ENCODE peak calls at places on chromosomes 2 and 18, in six cellular contexts. One of them, this sample, is unnamed.

GRCh38 chr2:168244318-168244717 is 3.1 kb downstream of the STK39 start:
- DNase-seq in IMR-90: no peak
- DNase-seq in astrocyte of the cerebellum: no peak
- DNase-seq in heart right ventricle: no peak
- DNase-seq in kidney: no peak
- DNase-seq in BE2C: no peak
- DNase-seq in this sample: no peak

GRCh38 chr18:10053861-10054260 is 140.0 kb downstream of the VAPA start:
- DNase-seq in kidney: no peak
- DNase-seq in astrocyte of the cerebellum: no peak
- DNase-seq in heart right ventricle: no peak
- DNase-seq in BE2C: no peak
- DNase-seq in IMR-90: no peak
- DNase-seq in this sample: no peak

GRCh38 chr2:137333386-137333972 is 568.1 kb downstream of the THSD7B start:
- DNase-seq in astrocyte of the cerebellum: no peak
- DNase-seq in heart right ventricle: no peak
- DNase-seq in BE2C: no peak
- DNase-seq in IMR-90: no peak
- DNase-seq in kidney: no peak
- DNase-seq in this sample: peak

GRCh38 chr2:19178175-19178574 is 180.2 kb downstream of the OSR1 start:
- DNase-seq in BE2C: no peak
- DNase-seq in IMR-90: peak
- DNase-seq in astrocyte of the cerebellum: no peak
- DNase-seq in heart right ventricle: no peak
- DNase-seq in kidney: no peak
- DNase-seq in this sample: no peak

GRCh38 chr18:47893939-47894699 is 36.3 kb downstream of the SMAD2 start:
- DNase-seq in heart right ventricle: no peak
- DNase-seq in BE2C: no peak
- DNase-seq in kidney: no peak
- DNase-seq in IMR-90: peak
- DNase-seq in astrocyte of the cerebellum: no peak
- DNase-seq in this sample: no peak

GRCh38 chr18:50277935-50278334 is 3.4 kb downstream of the MBD1 start:
- DNase-seq in heart right ventricle: no peak
- DNase-seq in BE2C: no peak
- DNase-seq in IMR-90: peak
- DNase-seq in astrocyte of the cerebellum: no peak
- DNase-seq in kidney: no peak
- DNase-seq in this sample: no peak

GRCh38 chr2:37653805-37654378 is 17.6 kb downstream of the CDC42EP3 start:
- DNase-seq in kidney: peak
- DNase-seq in heart right ventricle: peak
- DNase-seq in astrocyte of the cerebellum: no peak
- DNase-seq in IMR-90: no peak
- DNase-seq in BE2C: no peak
- DNase-seq in this sample: no peak

GRCh38 chr2:100038019-100038418 is 104.4 kb downstream of the AFF3 start:
- DNase-seq in heart right ventricle: no peak
- DNase-seq in IMR-90: no peak
- DNase-seq in kidney: no peak
- DNase-seq in astrocyte of the cerebellum: no peak
- DNase-seq in BE2C: no peak
- DNase-seq in this sample: no peak

GRCh38 chr2:215832791-215833190 is 180.6 kb downstream of the MREG start:
- DNase-seq in BE2C: no peak
- DNase-seq in kidney: no peak
- DNase-seq in heart right ventricle: no peak
- DNase-seq in IMR-90: no peak
- DNase-seq in astrocyte of the cerebellum: no peak
- DNase-seq in this sample: no peak

GRCh38 chr2:224777563-224777939 is 61.4 kb upstream of the CCDC195 start:
- DNase-seq in IMR-90: peak
- DNase-seq in heart right ventricle: no peak
- DNase-seq in kidney: no peak
- DNase-seq in BE2C: no peak
- DNase-seq in astrocyte of the cerebellum: no peak
- DNase-seq in this sample: no peak

GRCh38 chr2:73971722-73972121 is 13.0 kb upstream of the TET3 start:
- DNase-seq in heart right ventricle: no peak
- DNase-seq in kidney: no peak
- DNase-seq in IMR-90: no peak
- DNase-seq in astrocyte of the cerebellum: no peak
- DNase-seq in BE2C: no peak
- DNase-seq in this sample: peak

GRCh38 chr2:133655565-133656113 is 87.4 kb upstream of the NCKAP5 start:
- DNase-seq in heart right ventricle: no peak
- DNase-seq in kidney: no peak
- DNase-seq in BE2C: no peak
- DNase-seq in IMR-90: no peak
- DNase-seq in astrocyte of the cerebellum: no peak
- DNase-seq in this sample: no peak

GRCh38 chr2:13751955-13752354 is 880.6 kb upstream of the LRATD1 start:
- DNase-seq in heart right ventricle: no peak
- DNase-seq in BE2C: no peak
- DNase-seq in kidney: no peak
- DNase-seq in IMR-90: no peak
- DNase-seq in astrocyte of the cerebellum: no peak
- DNase-seq in this sample: no peak

GRCh38 chr2:18387479-18388206 is 172.8 kb downstream of the RDH14 start:
- DNase-seq in kidney: no peak
- DNase-seq in astrocyte of the cerebellum: peak
- DNase-seq in heart right ventricle: peak
- DNase-seq in BE2C: peak
- DNase-seq in IMR-90: peak
- DNase-seq in this sample: peak

GRCh38 chr2:54256091-54256694 is at the start of gene TSPYL6:
- DNase-seq in IMR-90: no peak
- DNase-seq in BE2C: no peak
- DNase-seq in heart right ventricle: no peak
- DNase-seq in astrocyte of the cerebellum: no peak
- DNase-seq in kidney: no peak
- DNase-seq in this sample: no peak

GRCh38 chr2:47070920-47071824 is 83.9 kb downstream of the STPG4 start:
- DNase-seq in IMR-90: peak
- DNase-seq in kidney: peak
- DNase-seq in heart right ventricle: peak
- DNase-seq in astrocyte of the cerebellum: peak
- DNase-seq in BE2C: peak
- DNase-seq in this sample: no peak

GRCh38 chr2:236754234-236754924 is 184.8 kb downstream of the ACKR3 start:
- DNase-seq in kidney: no peak
- DNase-seq in BE2C: no peak
- DNase-seq in heart right ventricle: no peak
- DNase-seq in astrocyte of the cerebellum: no peak
- DNase-seq in IMR-90: no peak
- DNase-seq in this sample: no peak

GRCh38 chr18:79479761-79480161 is 84.0 kb downstream of the NFATC1 start:
- DNase-seq in IMR-90: no peak
- DNase-seq in astrocyte of the cerebellum: no peak
- DNase-seq in heart right ventricle: no peak
- DNase-seq in kidney: peak
- DNase-seq in BE2C: no peak
- DNase-seq in this sample: no peak

GRCh38 chr2:27622921-27623384 is 5.9 kb downstream of the CCDC121 start:
- DNase-seq in IMR-90: peak
- DNase-seq in BE2C: no peak
- DNase-seq in kidney: no peak
- DNase-seq in astrocyte of the cerebellum: peak
- DNase-seq in heart right ventricle: no peak
- DNase-seq in this sample: peak

GRCh38 chr18:26802330-26803200 is 62.9 kb downstream of the AQP4 start:
- DNase-seq in BE2C: no peak
- DNase-seq in astrocyte of the cerebellum: no peak
- DNase-seq in IMR-90: no peak
- DNase-seq in heart right ventricle: no peak
- DNase-seq in kidney: no peak
- DNase-seq in this sample: no peak

GRCh38 chr18:37483221-37483971 is 82.2 kb downstream of the CELF4 start:
- DNase-seq in BE2C: no peak
- DNase-seq in astrocyte of the cerebellum: no peak
- DNase-seq in kidney: no peak
- DNase-seq in heart right ventricle: peak
- DNase-seq in IMR-90: peak
- DNase-seq in this sample: no peak

GRCh38 chr2:226115102-226115831 is 684.4 kb downstream of the IRS1 start:
- DNase-seq in astrocyte of the cerebellum: peak
- DNase-seq in heart right ventricle: no peak
- DNase-seq in kidney: no peak
- DNase-seq in IMR-90: peak
- DNase-seq in BE2C: no peak
- DNase-seq in this sample: peak

GRCh38 chr2:182548031-182548950 is 121.5 kb upstream of the PDE1A start:
- DNase-seq in heart right ventricle: no peak
- DNase-seq in BE2C: no peak
- DNase-seq in astrocyte of the cerebellum: no peak
- DNase-seq in kidney: no peak
- DNase-seq in IMR-90: peak
- DNase-seq in this sample: no peak

GRCh38 chr2:187078297-187078696 is 229.3 kb upstream of the ZSWIM2 start:
- DNase-seq in kidney: no peak
- DNase-seq in IMR-90: peak
- DNase-seq in BE2C: no peak
- DNase-seq in astrocyte of the cerebellum: peak
- DNase-seq in heart right ventricle: no peak
- DNase-seq in this sample: no peak

GRCh38 chr18:59799383-59800015 is 100.3 kb upstream of the PMAIP1 start:
- DNase-seq in astrocyte of the cerebellum: no peak
- DNase-seq in BE2C: no peak
- DNase-seq in kidney: no peak
- DNase-seq in heart right ventricle: no peak
- DNase-seq in IMR-90: peak
- DNase-seq in this sample: peak

GRCh38 chr2:219309278-219309677 is at the start of gene PTPRN:
- DNase-seq in IMR-90: peak
- DNase-seq in astrocyte of the cerebellum: no peak
- DNase-seq in BE2C: peak
- DNase-seq in heart right ventricle: no peak
- DNase-seq in kidney: no peak
- DNase-seq in this sample: no peak

GRCh38 chr2:229714736-229715541 is 584 bp upstream of the DNER start:
- DNase-seq in heart right ventricle: peak
- DNase-seq in astrocyte of the cerebellum: peak
- DNase-seq in kidney: peak
- DNase-seq in BE2C: peak
- DNase-seq in IMR-90: peak
- DNase-seq in this sample: peak

GRCh38 chr2:144431384-144431783 is 88.5 kb downstream of the ZEB2 start:
- DNase-seq in BE2C: no peak
- DNase-seq in kidney: no peak
- DNase-seq in IMR-90: no peak
- DNase-seq in astrocyte of the cerebellum: no peak
- DNase-seq in heart right ventricle: no peak
- DNase-seq in this sample: no peak

GRCh38 chr2:54073796-54074195 is 41.6 kb upstream of the ACYP2 start:
- DNase-seq in kidney: no peak
- DNase-seq in BE2C: no peak
- DNase-seq in astrocyte of the cerebellum: peak
- DNase-seq in IMR-90: peak
- DNase-seq in heart right ventricle: no peak
- DNase-seq in this sample: no peak

GRCh38 chr2:88545118-88545517 is 82.1 kb downstream of the EIF2AK3 start:
- DNase-seq in heart right ventricle: no peak
- DNase-seq in IMR-90: peak
- DNase-seq in astrocyte of the cerebellum: no peak
- DNase-seq in BE2C: peak
- DNase-seq in kidney: no peak
- DNase-seq in this sample: no peak

GRCh38 chr2:144140896-144141295 is 379.0 kb downstream of the ZEB2 start:
- DNase-seq in astrocyte of the cerebellum: no peak
- DNase-seq in heart right ventricle: no peak
- DNase-seq in IMR-90: peak
- DNase-seq in BE2C: no peak
- DNase-seq in kidney: no peak
- DNase-seq in this sample: no peak

GRCh38 chr2:187655001-187655400 is 100.8 kb upstream of the TFPI start:
- DNase-seq in BE2C: no peak
- DNase-seq in heart right ventricle: no peak
- DNase-seq in astrocyte of the cerebellum: no peak
- DNase-seq in kidney: no peak
- DNase-seq in IMR-90: no peak
- DNase-seq in this sample: no peak

GRCh38 chr2:144517825-144518699 is 1.9 kb downstream of the ZEB2 start:
- DNase-seq in IMR-90: no peak
- DNase-seq in astrocyte of the cerebellum: no peak
- DNase-seq in heart right ventricle: no peak
- DNase-seq in BE2C: no peak
- DNase-seq in kidney: no peak
- DNase-seq in this sample: no peak

GRCh38 chr2:120348134-120349103 is 2.5 kb downstream of the INHBB start:
- DNase-seq in BE2C: no peak
- DNase-seq in kidney: no peak
- DNase-seq in astrocyte of the cerebellum: no peak
- DNase-seq in heart right ventricle: no peak
- DNase-seq in IMR-90: peak
- DNase-seq in this sample: no peak

GRCh38 chr2:205998601-205999000 is 87.4 kb downstream of the INO80D start:
- DNase-seq in astrocyte of the cerebellum: no peak
- DNase-seq in BE2C: no peak
- DNase-seq in heart right ventricle: no peak
- DNase-seq in IMR-90: peak
- DNase-seq in kidney: no peak
- DNase-seq in this sample: no peak

GRCh38 chr2:206004004-206004693 is 81.8 kb downstream of the INO80D start:
- DNase-seq in kidney: no peak
- DNase-seq in heart right ventricle: no peak
- DNase-seq in IMR-90: peak
- DNase-seq in BE2C: peak
- DNase-seq in astrocyte of the cerebellum: no peak
- DNase-seq in this sample: no peak
- TF ChIP-seq CTCF in kidney: peak
- TF ChIP-seq CTCF in heart right ventricle: peak
- TF ChIP-seq CTCF in IMR-90: peak
- TF ChIP-seq CTCF in BE2C: peak
- TF ChIP-seq CTCF in astrocyte of the cerebellum: peak
- TF ChIP-seq CTCF in this sample: peak

GRCh38 chr2:70005752-70006446 is 44.5 kb upstream of the ASPRV1 start:
- DNase-seq in IMR-90: no peak
- DNase-seq in kidney: peak
- DNase-seq in astrocyte of the cerebellum: no peak
- DNase-seq in heart right ventricle: no peak
- DNase-seq in BE2C: no peak
- DNase-seq in this sample: no peak
- TF ChIP-seq CTCF in IMR-90: no peak
- TF ChIP-seq CTCF in kidney: no peak
- TF ChIP-seq CTCF in astrocyte of the cerebellum: no peak
- TF ChIP-seq CTCF in heart right ventricle: no peak
- TF ChIP-seq CTCF in BE2C: no peak
- TF ChIP-seq CTCF in this sample: no peak

GRCh38 chr2:30869988-30870387 is 62.7 kb upstream of the CAPN13 start:
- DNase-seq in astrocyte of the cerebellum: no peak
- DNase-seq in IMR-90: no peak
- DNase-seq in heart right ventricle: no peak
- DNase-seq in BE2C: no peak
- DNase-seq in kidney: no peak
- DNase-seq in this sample: no peak
- TF ChIP-seq CTCF in astrocyte of the cerebellum: no peak
- TF ChIP-seq CTCF in IMR-90: no peak
- TF ChIP-seq CTCF in heart right ventricle: no peak
- TF ChIP-seq CTCF in BE2C: no peak
- TF ChIP-seq CTCF in kidney: no peak
- TF ChIP-seq CTCF in this sample: no peak

GRCh38 chr2:127528487-127528886 is 2.2 kb upstream of the IWS1 start:
- DNase-seq in kidney: no peak
- DNase-seq in IMR-90: no peak
- DNase-seq in heart right ventricle: no peak
- DNase-seq in astrocyte of the cerebellum: no peak
- DNase-seq in BE2C: no peak
- DNase-seq in this sample: no peak
- TF ChIP-seq CTCF in kidney: no peak
- TF ChIP-seq CTCF in IMR-90: no peak
- TF ChIP-seq CTCF in heart right ventricle: no peak
- TF ChIP-seq CTCF in astrocyte of the cerebellum: no peak
- TF ChIP-seq CTCF in BE2C: no peak
- TF ChIP-seq CTCF in this sample: no peak